ENCODE peak calls at places on chromosomes 4 and X, in five cellular contexts. One of them, this sample, is unnamed. For H3K4me1, the result is how much of the 10 kb centered on the place peaks cover.

GRCh38 chr4:115927382-115927781 is 814.0 kb upstream of the NDST4 start:
- DNase-seq in mucosa of descending colon: no peak
- DNase-seq in SJSA1: no peak
- DNase-seq in ascending aorta: no peak
- DNase-seq in GM23248: no peak
- DNase-seq in this sample: no peak

GRCh38 chr4:72325215-72325614 is 243.8 kb downstream of the ADAMTS3 start:
- DNase-seq in mucosa of descending colon: no peak
- DNase-seq in SJSA1: no peak
- DNase-seq in ascending aorta: no peak
- DNase-seq in GM23248: peak
- DNase-seq in this sample: no peak

GRCh38 chr4:147678796-147679549 is 5.0 kb downstream of the PRMT9 start:
- DNase-seq in mucosa of descending colon: no peak
- DNase-seq in SJSA1: no peak
- DNase-seq in ascending aorta: no peak
- DNase-seq in GM23248: no peak
- DNase-seq in this sample: no peak

GRCh38 chrX:110414679-110415439 is 56.2 kb downstream of the RTL9 start:
- DNase-seq in mucosa of descending colon: no peak
- DNase-seq in SJSA1: no peak
- DNase-seq in ascending aorta: no peak
- DNase-seq in GM23248: peak
- DNase-seq in this sample: no peak

GRCh38 chr4:67593741-67594175 is 35.2 kb downstream of the STAP1 start:
- DNase-seq in mucosa of descending colon: no peak
- DNase-seq in SJSA1: no peak
- DNase-seq in ascending aorta: no peak
- DNase-seq in GM23248: peak
- DNase-seq in this sample: no peak

GRCh38 chr4:151117371-151117962 is 18.0 kb downstream of the RPS3A start:
- DNase-seq in mucosa of descending colon: no peak
- DNase-seq in SJSA1: peak
- DNase-seq in ascending aorta: no peak
- DNase-seq in GM23248: peak
- DNase-seq in this sample: peak

GRCh38 chrX:48451708-48452107 is 18.4 kb downstream of the SLC38A5 start:
- DNase-seq in mucosa of descending colon: no peak
- DNase-seq in SJSA1: no peak
- DNase-seq in ascending aorta: no peak
- DNase-seq in GM23248: no peak
- DNase-seq in this sample: no peak

GRCh38 chrX:49058794-49059193 is at the start of gene CCDC120:
- DNase-seq in mucosa of descending colon: no peak
- DNase-seq in SJSA1: no peak
- DNase-seq in ascending aorta: no peak
- DNase-seq in GM23248: no peak
- DNase-seq in this sample: no peak

GRCh38 chr4:169222768-169223167 is 48.0 kb downstream of the SH3RF1 start:
- DNase-seq in mucosa of descending colon: peak
- DNase-seq in SJSA1: no peak
- DNase-seq in ascending aorta: no peak
- DNase-seq in GM23248: no peak
- DNase-seq in this sample: no peak

GRCh38 chr4:125572601-125573000 is 257.8 kb downstream of the FAT4 start:
- DNase-seq in mucosa of descending colon: no peak
- DNase-seq in SJSA1: no peak
- DNase-seq in ascending aorta: no peak
- DNase-seq in GM23248: no peak
- DNase-seq in this sample: no peak

GRCh38 chr4:71338846-71339593 is at the start of gene SLC4A4:
- DNase-seq in mucosa of descending colon: no peak
- DNase-seq in SJSA1: no peak
- DNase-seq in ascending aorta: no peak
- DNase-seq in GM23248: peak
- DNase-seq in this sample: no peak

GRCh38 chr4:58209576-58209975 is 1099.4 kb upstream of the IGFBP7 start:
- DNase-seq in mucosa of descending colon: no peak
- DNase-seq in SJSA1: no peak
- DNase-seq in ascending aorta: no peak
- DNase-seq in GM23248: no peak
- DNase-seq in this sample: no peak

GRCh38 chrX:39816871-39817731 is 280.7 kb downstream of the BCOR start:
- DNase-seq in mucosa of descending colon: no peak
- DNase-seq in SJSA1: no peak
- DNase-seq in ascending aorta: no peak
- DNase-seq in GM23248: peak
- DNase-seq in this sample: no peak

GRCh38 chr4:72295966-72296557 is 264.3 kb downstream of the NPFFR2 start:
- DNase-seq in mucosa of descending colon: no peak
- DNase-seq in SJSA1: no peak
- DNase-seq in ascending aorta: no peak
- DNase-seq in GM23248: peak
- DNase-seq in this sample: no peak

GRCh38 chrX:48835524-48836329 is at the start of gene PCSK1N:
- DNase-seq in mucosa of descending colon: no peak
- DNase-seq in SJSA1: no peak
- DNase-seq in ascending aorta: no peak
- DNase-seq in GM23248: no peak
- DNase-seq in this sample: no peak

GRCh38 chrX:22136711-22137110 is 104.6 kb downstream of the PHEX start:
- DNase-seq in mucosa of descending colon: no peak
- DNase-seq in SJSA1: no peak
- DNase-seq in ascending aorta: no peak
- DNase-seq in GM23248: no peak
- DNase-seq in this sample: no peak

GRCh38 chrX:66221856-66222255 is 57.8 kb downstream of the HEPH start:
- DNase-seq in mucosa of descending colon: no peak
- DNase-seq in SJSA1: no peak
- DNase-seq in ascending aorta: no peak
- DNase-seq in GM23248: no peak
- DNase-seq in this sample: no peak

GRCh38 chr4:166724369-166724768 is 509.9 kb downstream of the SPOCK3 start:
- DNase-seq in mucosa of descending colon: no peak
- DNase-seq in SJSA1: no peak
- DNase-seq in ascending aorta: no peak
- DNase-seq in GM23248: no peak
- DNase-seq in this sample: no peak

GRCh38 chr4:106898621-106899230 is 137.4 kb downstream of the DKK2 start:
- DNase-seq in mucosa of descending colon: no peak
- DNase-seq in SJSA1: peak
- DNase-seq in ascending aorta: no peak
- DNase-seq in GM23248: peak
- DNase-seq in this sample: no peak

GRCh38 chrX:104112326-104112951 is at the start of gene ZCCHC18:
- DNase-seq in mucosa of descending colon: peak
- DNase-seq in SJSA1: peak
- DNase-seq in ascending aorta: no peak
- DNase-seq in GM23248: peak
- DNase-seq in this sample: no peak

GRCh38 chr4:182010876-182011275 is 232.3 kb upstream of the TENM3 start:
- DNase-seq in mucosa of descending colon: no peak
- DNase-seq in SJSA1: no peak
- DNase-seq in ascending aorta: no peak
- DNase-seq in GM23248: peak
- DNase-seq in this sample: no peak

GRCh38 chrX:119516157-119516702 is 48.0 kb downstream of the SLC25A5 start:
- DNase-seq in mucosa of descending colon: no peak
- DNase-seq in SJSA1: peak
- DNase-seq in ascending aorta: no peak
- DNase-seq in GM23248: peak
- DNase-seq in this sample: no peak

GRCh38 chr4:40763228-40763716 is 13.5 kb downstream of the NSUN7 start:
- DNase-seq in mucosa of descending colon: no peak
- DNase-seq in SJSA1: no peak
- DNase-seq in ascending aorta: no peak
- DNase-seq in GM23248: peak
- DNase-seq in this sample: no peak

GRCh38 chr4:158728256-158728655 is 5.1 kb upstream of the PPID start:
- DNase-seq in mucosa of descending colon: no peak
- DNase-seq in SJSA1: no peak
- DNase-seq in ascending aorta: no peak
- DNase-seq in GM23248: no peak
- DNase-seq in this sample: no peak

DNA sequence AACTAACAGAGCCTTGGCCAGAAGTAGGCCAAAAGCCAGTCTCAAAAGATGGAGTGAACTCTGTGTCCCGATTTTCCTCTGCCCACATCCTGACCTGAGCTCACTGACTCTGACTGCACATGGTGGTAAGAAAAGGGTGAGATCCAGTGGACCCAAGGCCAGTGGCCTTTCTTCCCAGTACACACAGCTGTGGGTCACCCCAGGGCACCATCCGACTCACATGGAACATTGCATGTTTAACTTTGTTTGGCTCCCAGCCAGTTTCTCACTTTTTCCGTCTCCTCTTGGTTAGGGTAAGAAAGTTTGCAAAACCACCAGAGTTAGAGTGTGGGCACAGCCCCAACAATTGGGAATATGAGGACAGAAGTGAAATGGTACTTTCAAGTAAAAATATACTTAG is 69.8 kb downstream of the GAB1 start:
- DNase-seq in mucosa of descending colon: no peak
- DNase-seq in SJSA1: no peak
- DNase-seq in ascending aorta: peak
- DNase-seq in GM23248: peak
- DNase-seq in this sample: peak
- H3K4me1 ChIP-seq in mucosa of descending colon: under half
- H3K4me1 ChIP-seq in SJSA1: under half
- H3K4me1 ChIP-seq in ascending aorta: half or more
- H3K4me1 ChIP-seq in GM23248: under half
- H3K4me1 ChIP-seq in this sample: half or more

GRCh38 chrX:116873678-116874077 is 410.9 kb upstream of the CT83 start:
- DNase-seq in mucosa of descending colon: no peak
- DNase-seq in SJSA1: no peak
- DNase-seq in ascending aorta: no peak
- DNase-seq in GM23248: peak
- DNase-seq in this sample: no peak
- H3K4me3 ChIP-seq in mucosa of descending colon: no peak
- H3K4me3 ChIP-seq in SJSA1: no peak
- H3K4me3 ChIP-seq in ascending aorta: no peak
- H3K4me3 ChIP-seq in GM23248: peak
- H3K4me3 ChIP-seq in this sample: no peak

GRCh38 chr4:113645288-113645687 is 116.2 kb downstream of the CAMK2D start:
- DNase-seq in mucosa of descending colon: no peak
- DNase-seq in SJSA1: no peak
- DNase-seq in ascending aorta: no peak
- DNase-seq in GM23248: no peak
- DNase-seq in this sample: no peak

GRCh38 chr4:113646456-113646809 is 115.1 kb downstream of the CAMK2D start:
- DNase-seq in mucosa of descending colon: peak
- DNase-seq in SJSA1: no peak
- DNase-seq in ascending aorta: no peak
- DNase-seq in GM23248: peak
- DNase-seq in this sample: no peak

GRCh38 chr4:113643505-113643904 is 118.0 kb downstream of the CAMK2D start:
- DNase-seq in mucosa of descending colon: no peak
- DNase-seq in SJSA1: no peak
- DNase-seq in ascending aorta: no peak
- DNase-seq in GM23248: no peak
- DNase-seq in this sample: no peak

GRCh38 chr4:113645771-113646455 is 115.6 kb downstream of the CAMK2D start:
- DNase-seq in mucosa of descending colon: no peak
- DNase-seq in SJSA1: peak
- DNase-seq in ascending aorta: no peak
- DNase-seq in GM23248: peak
- DNase-seq in this sample: no peak

GRCh38 chr4:113644398-113644797 is 117.1 kb downstream of the CAMK2D start:
- DNase-seq in mucosa of descending colon: no peak
- DNase-seq in SJSA1: no peak
- DNase-seq in ascending aorta: no peak
- DNase-seq in GM23248: no peak
- DNase-seq in this sample: no peak
- H3K4me1 ChIP-seq in mucosa of descending colon: under half
- H3K4me1 ChIP-seq in SJSA1: under half
- H3K4me1 ChIP-seq in ascending aorta: under half
- H3K4me1 ChIP-seq in GM23248: under half
- H3K4me1 ChIP-seq in this sample: half or more

GRCh38 chrX:131288738-131289511 is at the start of gene IGSF1:
- DNase-seq in mucosa of descending colon: no peak
- DNase-seq in SJSA1: no peak
- DNase-seq in ascending aorta: no peak
- DNase-seq in GM23248: peak
- DNase-seq in this sample: no peak
- H3K4me3 ChIP-seq in mucosa of descending colon: no peak
- H3K4me3 ChIP-seq in SJSA1: no peak
- H3K4me3 ChIP-seq in ascending aorta: peak
- H3K4me3 ChIP-seq in GM23248: no peak
- H3K4me3 ChIP-seq in this sample: peak

GRCh38 chrX:150856785-150857184 is 41.7 kb downstream of the CD99L2 start:
- DNase-seq in mucosa of descending colon: no peak
- DNase-seq in SJSA1: no peak
- DNase-seq in ascending aorta: no peak
- DNase-seq in GM23248: no peak
- DNase-seq in this sample: no peak
- H3K4me1 ChIP-seq in mucosa of descending colon: under half
- H3K4me1 ChIP-seq in SJSA1: under half
- H3K4me1 ChIP-seq in ascending aorta: under half
- H3K4me1 ChIP-seq in GM23248: under half
- H3K4me1 ChIP-seq in this sample: under half

GRCh38 chr4:180134116-180134866 is 2108.9 kb upstream of the TENM3 start:
- DNase-seq in mucosa of descending colon: peak
- DNase-seq in SJSA1: no peak
- DNase-seq in ascending aorta: no peak
- DNase-seq in GM23248: no peak
- DNase-seq in this sample: no peak
- H3K4me3 ChIP-seq in mucosa of descending colon: no peak
- H3K4me3 ChIP-seq in SJSA1: no peak
- H3K4me3 ChIP-seq in ascending aorta: peak
- H3K4me3 ChIP-seq in GM23248: no peak
- H3K4me3 ChIP-seq in this sample: no peak